ENCODE peak calls at places on chromosomes 6 and 20, in six cellular contexts. K is brain microvascular endothelial cell, P is neural progenitor cell, J is MM.1S, A is heart left ventricle, I is neuronal stem cell. U is an unnamed sample.

GRCh38 chr6:100426241-100426640 is 38.5 kb downstream of the SIM1 start:
- DNase-seq in K (no peak), P (no peak), J (no peak), A (no peak), I (no peak), U (no peak)

GRCh38 chr6:110951986-110952794 is 6.3 kb upstream of the GTF3C6 start:
- DNase-seq in K (peak; percentile 58), P (no peak), J (no peak), A (no peak), I (no peak), U (no peak)

GRCh38 chr6:3751730-3752537 is 421 bp upstream of the PXDC1 start:
- DNase-seq in K (peak; percentile 90), P (peak; percentile 91), J (peak; percentile 55), A (peak; percentile 91), I (peak; percentile 78), U (peak; percentile 94)

GRCh38 chr6:13486679-13487121 is 700 bp downstream of the GFOD1 start:
- DNase-seq in K (peak; percentile 60), P (peak; percentile 67), J (peak; percentile 39), A (peak; percentile 60), I (peak; percentile 37), U (peak; percentile 71)

GRCh38 chr6:227074-227782 is 65.1 kb upstream of the DUSP22 start:
- DNase-seq in K (peak; percentile 8), P (no peak), J (no peak), A (no peak), I (no peak), U (no peak)

GRCh38 chr20:8132015-8132631 is at the start of gene PLCB1:
- DNase-seq in K (peak; percentile 73), P (peak; percentile 95), J (peak; percentile 88), A (peak; percentile 89), I (peak; percentile 86), U (peak; percentile 80)

GRCh38 chr20:57907131-57908083 is 197.6 kb upstream of the PMEPA1 start:
- DNase-seq in K (no peak), P (no peak), J (no peak), A (no peak), I (no peak), U (peak; percentile 74)

GRCh38 chr6:10309826-10310405 is 105.0 kb downstream of the TFAP2A start:
- DNase-seq in K (no peak), P (peak; percentile 48), J (peak; percentile 64), A (no peak), I (no peak), U (no peak)

GRCh38 chr6:56401477-56402070 is 154.2 kb upstream of the COL21A1 start:
- DNase-seq in K (no peak), P (no peak), J (no peak), A (no peak), I (no peak), U (no peak)

GRCh38 chr6:138502546-138502945 is 3.3 kb upstream of the NHSL1 start:
- DNase-seq in K (no peak), P (no peak), J (no peak), A (no peak), I (no peak), U (no peak)

GRCh38 chr6:23245559-23245958 is 676.2 kb downstream of the HDGFL1 start:
- DNase-seq in K (no peak), P (no peak), J (no peak), A (no peak), I (no peak), U (no peak)

GRCh38 chr6:3454206-3455016 is 2.4 kb downstream of the SLC22A23 start:
- DNase-seq in K (no peak), P (no peak), J (no peak), A (no peak), I (no peak), U (no peak)

GRCh38 chr20:54606384-54606783 is 131.0 kb downstream of the DOK5 start:
- DNase-seq in K (no peak), P (no peak), J (no peak), A (no peak), I (no peak), U (no peak)

GRCh38 chr6:159254186-159254585 is 85.0 kb downstream of the FNDC1 start:
- DNase-seq in K (no peak), P (no peak), J (no peak), A (no peak), I (no peak), U (no peak)

GRCh38 chr20:35008411-35009342 is 53.0 kb downstream of the MYH7B start:
- DNase-seq in K (no peak), P (no peak), J (no peak), A (no peak), I (no peak), U (no peak)

GRCh38 chr20:58402305-58402704 is 13.3 kb downstream of the VAPB start:
- DNase-seq in K (no peak), P (no peak), J (no peak), A (no peak), I (no peak), U (no peak)

GRCh38 chr20:64115171-64115911 is 8.0 kb upstream of the NPBWR2 start:
- DNase-seq in K (no peak), P (no peak), J (no peak), A (no peak), I (no peak), U (no peak)

DNA sequence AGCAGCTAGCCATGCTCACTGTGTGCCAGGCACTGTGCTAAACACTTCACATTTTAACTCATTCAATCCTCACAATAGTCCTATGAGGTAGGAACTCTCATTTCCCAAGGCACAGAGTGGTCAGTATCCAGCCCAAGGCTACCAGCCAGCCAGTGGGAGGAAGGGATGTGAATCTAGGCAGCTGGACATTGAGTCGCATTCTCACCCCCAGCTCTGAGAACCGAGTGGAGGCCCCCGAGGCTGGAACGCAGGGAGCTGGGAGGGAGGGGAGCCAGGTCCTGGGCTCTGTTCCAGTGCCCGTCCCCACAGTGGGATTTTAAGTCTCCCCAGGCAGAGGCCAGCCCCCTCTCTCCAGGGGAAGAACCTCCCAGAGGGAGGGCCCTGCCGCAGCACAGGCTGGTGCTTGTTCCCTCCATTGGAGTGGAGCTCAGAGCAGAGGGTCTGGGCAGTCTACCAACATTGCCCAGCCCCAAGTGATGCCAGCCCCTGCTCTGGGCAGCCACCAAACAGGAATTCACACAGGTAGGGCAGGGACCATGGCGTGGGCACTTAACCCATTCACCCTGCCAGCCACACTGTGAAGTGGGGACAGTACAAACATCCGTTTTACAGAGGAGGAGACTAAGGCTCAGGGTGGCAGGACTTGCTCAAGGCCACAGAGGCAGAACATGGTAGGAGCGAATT is 131.3 kb downstream of the CEBPB start:
- DNase-seq in K (no peak), P (no peak), J (no peak), A (no peak), I (no peak), U (no peak)
- H3K27ac ChIP-seq in K (peak overlapping the region; percentile 71), P (no peak overlapping the region), J (no peak overlapping the region), A (peak overlapping the region; percentile 37), I (no peak overlapping the region), U (no peak overlapping the region)

DNA sequence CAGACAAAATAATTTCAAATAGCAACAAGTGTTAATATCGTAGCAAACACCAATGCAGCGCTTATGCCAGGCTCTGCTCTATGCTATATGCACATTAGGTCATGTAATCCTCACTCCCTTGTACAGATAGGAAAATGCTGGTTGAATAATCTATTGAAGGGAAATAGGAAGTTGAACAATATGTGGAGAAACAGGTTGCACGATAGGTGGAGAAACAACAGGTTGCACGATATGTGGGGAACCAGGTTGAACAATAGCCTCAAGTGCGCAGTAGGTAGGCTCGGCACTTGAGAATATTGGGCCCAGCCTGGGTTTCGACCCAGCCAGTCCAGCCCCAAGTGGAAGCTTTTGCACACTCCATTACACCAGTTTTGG is 91.1 kb upstream of the SIRPA start:
- DNase-seq in K (no peak), P (no peak), J (no peak), A (no peak), I (no peak), U (no peak)
- H3K4me3 ChIP-seq in K (peak overlapping the region; percentile 59), P (peak overlapping the region; percentile 71), J (peak overlapping the region; percentile 63), A (no peak overlapping the region), I (peak overlapping the region; percentile 61), U (peak overlapping the region; percentile 55)

GRCh38 chr6:149166324-149166723 is 151.2 kb upstream of the TAB2 start:
- DNase-seq in K (no peak), P (peak; percentile 43), J (no peak), A (no peak), I (no peak), U (no peak)

GRCh38 chr6:149166747-149167146 is 150.8 kb upstream of the TAB2 start:
- DNase-seq in K (no peak), P (no peak), J (no peak), A (no peak), I (no peak), U (no peak)

GRCh38 chr6:149170564-149171452 is 146.7 kb upstream of the TAB2 start:
- DNase-seq in K (no peak), P (no peak), J (no peak), A (peak; percentile 9), I (no peak), U (no peak)

GRCh38 chr6:149168968-149169367 is 148.5 kb upstream of the TAB2 start:
- DNase-seq in K (no peak), P (no peak), J (no peak), A (no peak), I (no peak), U (peak; percentile 21)

GRCh38 chr6:149169761-149170359 is 147.7 kb upstream of the TAB2 start:
- DNase-seq in K (no peak), P (no peak), J (no peak), A (no peak), I (no peak), U (no peak)
- H3K27ac ChIP-seq in K (no peak overlapping the region), P (no peak overlapping the region), J (no peak overlapping the region), A (no peak overlapping the region), I (no peak overlapping the region), U (no peak overlapping the region)

GRCh38 chr6:52574709-52575489 is 2.0 kb downstream of the TRAM2 start:
- DNase-seq in K (peak; percentile 66), P (no peak), J (peak; percentile 89), A (peak; percentile 37), I (no peak), U (no peak)

GRCh38 chr6:52573295-52573694 is 3.6 kb downstream of the TRAM2 start:
- DNase-seq in K (no peak), P (peak; percentile 67), J (no peak), A (no peak), I (peak; percentile 63), U (no peak)

GRCh38 chr6:52570291-52570700 is 6.6 kb downstream of the TRAM2 start:
- DNase-seq in K (no peak), P (no peak), J (no peak), A (peak; percentile 46), I (no peak), U (no peak)

GRCh38 chr6:52571099-52571755 is 5.6 kb downstream of the TRAM2 start:
- DNase-seq in K (no peak), P (no peak), J (no peak), A (no peak), I (no peak), U (peak; percentile 25)

DNA sequence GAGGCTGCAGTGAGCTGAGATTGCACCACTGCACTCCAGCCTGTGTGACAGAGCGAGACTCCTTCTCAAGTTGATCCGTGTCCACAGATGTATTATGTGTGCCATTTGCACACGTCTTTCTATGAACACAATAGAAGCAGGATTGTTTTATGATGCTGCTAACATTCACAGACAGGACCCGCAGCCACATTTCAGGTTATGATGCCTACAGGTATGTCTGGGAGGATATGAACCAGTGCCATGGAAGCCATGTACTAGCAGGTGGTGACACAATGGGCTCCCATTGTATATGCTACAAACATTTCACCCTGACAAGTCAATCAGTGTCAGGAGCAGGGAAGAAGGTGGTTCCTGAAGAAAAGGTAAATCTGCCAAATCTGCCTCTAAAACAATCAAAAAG is 4.3 kb downstream of the TRAM2 start:
- DNase-seq in K (no peak), P (no peak), J (no peak), A (no peak), I (no peak), U (no peak)
- H3K4me3 ChIP-seq in K (no peak overlapping the region), P (no peak overlapping the region), J (peak overlapping the region; percentile 88), A (no peak overlapping the region), I (no peak overlapping the region), U (no peak overlapping the region)

GRCh38 chr6:117496383-117496990 is 14.0 kb downstream of the DCBLD1 start:
- DNase-seq in K (peak; percentile 72), P (no peak), J (peak; percentile 34), A (no peak), I (no peak), U (no peak)
- H3K27ac ChIP-seq in K (peak overlapping the region; percentile 91), P (no peak overlapping the region), J (peak overlapping the region; percentile 29), A (peak overlapping the region; percentile 40), I (no peak overlapping the region), U (no peak overlapping the region)